ENCODE peak calls at places on chromosome 13, in eight cellular contexts. Q, I, Z, X, J, P, O and H are unnamed samples.

GRCh38 chr13:44786724-44787123 is 202.5 kb downstream of the NUFIP1 start:
- DNase-seq in X (no peak), O (no peak), J (no peak), P (no peak), Q (no peak), I (no peak), Z (no peak), H (no peak)

GRCh38 chr13:95349267-95349666 is 48.0 kb upstream of the ABCC4 start:
- DNase-seq in O (no peak), Q (no peak), P (no peak), X (no peak), I (peak; percentile 12), Z (no peak), J (no peak), H (no peak)

GRCh38 chr13:112073245-112074138 is 6.5 kb downstream of the SOX1 start:
- DNase-seq in X (no peak), O (no peak), J (no peak), Z (no peak), Q (no peak), P (no peak), I (no peak), H (no peak)

GRCh38 chr13:71949441-71949840 is 82.4 kb upstream of the DACH1 start:
- DNase-seq in O (no peak), Z (no peak), P (no peak), I (no peak), Q (no peak), X (no peak), J (no peak), H (no peak)

GRCh38 chr13:113088691-113089020 is 16.9 kb upstream of the F7 start:
- DNase-seq in P (no peak), Q (no peak), O (no peak), Z (no peak), I (no peak), X (no peak), J (no peak), H (no peak)

GRCh38 chr13:25217023-25217909 is 45.2 kb upstream of the AMER2 start:
- DNase-seq in I (peak; percentile 70), X (no peak), P (no peak), Q (no peak), Z (no peak), O (peak; percentile 47), J (no peak), H (no peak)

GRCh38 chr13:31105020-31105800 is 56.5 kb downstream of the HSPH1 start:
- DNase-seq in I (peak; percentile 16), O (peak; percentile 17), J (no peak), X (no peak), Z (no peak), Q (no peak), P (no peak), H (peak; percentile 19)

GRCh38 chr13:45851171-45851889 is at the start of gene SIAH3:
- DNase-seq in Q (peak; percentile 13), J (no peak), I (peak; percentile 20), Z (no peak), O (peak; percentile 80), X (no peak), P (no peak), H (no peak)

GRCh38 chr13:24680258-24680920 is at the start of gene ATP12A:
- DNase-seq in P (peak; percentile 77), J (no peak), Z (no peak), X (no peak), I (peak; percentile 52), Q (peak; percentile 12), O (peak; percentile 26), H (no peak)

GRCh38 chr13:56198350-56198749 is 942.4 kb upstream of the PRR20A start:
- DNase-seq in X (no peak), J (no peak), Z (no peak), P (no peak), O (no peak), I (no peak), Q (no peak), H (no peak)

GRCh38 chr13:52109096-52109495 is 19.8 kb downstream of the NEK5 start:
- DNase-seq in Q (no peak), J (no peak), X (no peak), O (no peak), I (no peak), Z (no peak), P (no peak), H (no peak)

GRCh38 chr13:75537401-75538365 is at the start of gene COMMD6:
- DNase-seq in O (peak; percentile 90), X (peak; percentile 81), Q (peak; percentile 58), Z (peak; percentile 33), P (peak; percentile 91), I (peak; percentile 94), J (peak; percentile 67), H (peak; percentile 94)

GRCh38 chr13:35512271-35512920 is 35.9 kb upstream of the MAB21L1 start:
- DNase-seq in J (no peak), O (peak; percentile 95), P (no peak), Q (no peak), I (peak; percentile 98), X (no peak), Z (no peak), H (peak; percentile 90)

GRCh38 chr13:95411641-95412040 is 110.4 kb upstream of the ABCC4 start:
- DNase-seq in I (peak; percentile 9), O (peak; percentile 84), Q (no peak), Z (no peak), P (no peak), X (no peak), J (no peak), H (no peak)

GRCh38 chr13:70162141-70162540 is 53.9 kb upstream of the KLHL1 start:
- DNase-seq in O (no peak), X (no peak), Z (no peak), I (no peak), Q (no peak), P (no peak), J (no peak), H (no peak)

GRCh38 chr13:29993196-29993595 is 142.8 kb upstream of the UBL3 start:
- DNase-seq in Z (no peak), I (peak; percentile 4), O (no peak), P (no peak), J (no peak), Q (no peak), X (no peak), H (no peak)

GRCh38 chr13:85665286-85665685 is 133.9 kb downstream of the SLITRK6 start:
- DNase-seq in Z (no peak), J (no peak), I (no peak), Q (no peak), X (no peak), P (no peak), O (peak; percentile 22), H (no peak)

GRCh38 chr13:114071991-114072390 is 60.4 kb downstream of the RASA3 start:
- DNase-seq in O (no peak), J (no peak), Z (peak; percentile 11), X (no peak), Q (no peak), I (no peak), P (peak; percentile 53), H (no peak)